ENCODE peak calls at places on chromosomes 4 and X, in four cellular contexts. I, Y, B and G are unnamed samples.
A peak's percentile ranks its signal among the peaks of the same experiment; 100 is the strongest.

GRCh38 chr4:107757860-107758476 is 37.9 kb upstream of the PAPSS1 start:
- DNase-seq in I (no peak), Y (no peak), B (no peak), G (no peak)

GRCh38 chr4:41541697-41542096 is 3.7 kb downstream of the LIMCH1 start:
- DNase-seq in I (peak; percentile 60), Y (peak; percentile 20), B (no peak), G (no peak)

GRCh38 chrX:2628751-2629315 is 62.3 kb upstream of the CD99 start:
- DNase-seq in I (no peak), Y (peak; percentile 9), B (no peak), G (no peak)

GRCh38 chr4:112517067-112517588 is 1.1 kb upstream of the NEUROG2 start:
- DNase-seq in I (no peak), Y (no peak), B (no peak), G (peak; percentile 43)

GRCh38 chr4:71237626-71238025 is 101.2 kb upstream of the SLC4A4 start:
- DNase-seq in I (no peak), Y (no peak), B (no peak), G (no peak)

GRCh38 chr4:184936071-184936470 is 82.2 kb upstream of the HELT start:
- DNase-seq in I (no peak), Y (no peak), B (no peak), G (no peak)

GRCh38 chrX:123993326-123993725 is 31.8 kb downstream of the STAG2 start:
- DNase-seq in I (no peak), Y (no peak), B (no peak), G (no peak)

GRCh38 chr4:74021617-74022016 is 16.9 kb downstream of the CXCL3 start:
- DNase-seq in I (no peak), Y (no peak), B (no peak), G (no peak)

GRCh38 chrX:46837543-46838481 is 969 bp downstream of the RP2 start:
- DNase-seq in I (no peak), Y (no peak), B (no peak), G (no peak)

GRCh38 chr4:58849026-58849425 is 1738.8 kb upstream of the IGFBP7 start:
- DNase-seq in I (no peak), Y (no peak), B (no peak), G (no peak)

GRCh38 chrX:118943102-118943501 is 31.3 kb upstream of the LONRF3 start:
- DNase-seq in I (no peak), Y (no peak), B (no peak), G (no peak)

GRCh38 chrX:27890611-27891010 is 82.8 kb downstream of the MAGEB10 start:
- DNase-seq in I (no peak), Y (no peak), B (no peak), G (no peak)

GRCh38 chr4:130985371-130985770 is 1889.4 kb downstream of the C4orf33 start:
- DNase-seq in I (no peak), Y (no peak), B (no peak), G (no peak)

GRCh38 chr4:6632125-6632524 is 8.4 kb upstream of the MRFAP1 start:
- DNase-seq in I (no peak), Y (no peak), B (no peak), G (no peak)
- H3K4me3 ChIP-seq in I (no peak overlapping the region), Y (no peak overlapping the region), B (no peak overlapping the region), G (no peak overlapping the region)

DNA sequence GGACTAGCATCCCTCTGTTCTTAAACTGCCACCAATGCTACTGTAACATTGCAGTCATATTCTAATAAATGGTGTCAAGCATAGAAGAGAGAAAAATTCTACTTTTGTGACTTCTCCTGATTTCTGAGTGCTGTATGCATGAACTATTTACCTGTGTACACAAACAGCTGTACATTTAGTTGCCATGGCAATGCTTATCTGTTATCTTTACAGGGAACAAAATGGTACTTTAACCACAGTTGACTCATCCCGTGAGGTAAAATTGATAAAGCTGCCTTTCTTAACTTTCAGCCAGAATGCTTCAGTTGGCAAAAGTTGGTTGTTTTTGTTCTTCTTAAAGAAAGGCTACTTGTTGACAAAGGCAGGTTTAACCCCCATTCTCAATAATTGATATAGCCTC is 587.5 kb upstream of the MAGEB2 start:
- DNase-seq in I (no peak), Y (no peak), B (no peak), G (no peak)
- H3K4me3 ChIP-seq in I (no peak overlapping the region), Y (no peak overlapping the region), B (no peak overlapping the region), G (no peak overlapping the region)

GRCh38 chrX:101416691-101417090 is 8.7 kb downstream of the HNRNPH2 start:
- DNase-seq in I (no peak), Y (no peak), B (no peak), G (no peak)

GRCh38 chrX:101417981-101418841 is 10.2 kb downstream of the HNRNPH2 start:
- DNase-seq in I (peak; percentile 90), Y (peak; percentile 14), B (no peak), G (peak; percentile 44)

GRCh38 chrX:101417190-101417589 is 9.2 kb downstream of the HNRNPH2 start:
- DNase-seq in I (no peak), Y (no peak), B (no peak), G (no peak)

GRCh38 chrX:101415180-101416130 is 7.4 kb downstream of the HNRNPH2 start:
- DNase-seq in I (no peak), Y (peak; percentile 19), B (no peak), G (peak; percentile 53)

GRCh38 chrX:101419489-101419888 is 11.5 kb downstream of the HNRNPH2 start:
- DNase-seq in I (no peak), Y (no peak), B (no peak), G (no peak)
- H3K4me3 ChIP-seq in I (no peak overlapping the region), Y (no peak overlapping the region), B (no peak overlapping the region), G (no peak overlapping the region)

GRCh38 chr4:38210396-38211114 is 250.4 kb downstream of the PTTG2 start:
- DNase-seq in I (no peak), Y (no peak), B (no peak), G (no peak)
- H3K4me3 ChIP-seq in I (no peak overlapping the region), Y (no peak overlapping the region), B (no peak overlapping the region), G (no peak overlapping the region)

GRCh38 chr4:7995866-7996265 is 56.2 kb upstream of the AFAP1 start:
- DNase-seq in I (no peak), Y (no peak), B (no peak), G (no peak)
- H3K4me3 ChIP-seq in I (no peak overlapping the region), Y (no peak overlapping the region), B (no peak overlapping the region), G (no peak overlapping the region)

DNA sequence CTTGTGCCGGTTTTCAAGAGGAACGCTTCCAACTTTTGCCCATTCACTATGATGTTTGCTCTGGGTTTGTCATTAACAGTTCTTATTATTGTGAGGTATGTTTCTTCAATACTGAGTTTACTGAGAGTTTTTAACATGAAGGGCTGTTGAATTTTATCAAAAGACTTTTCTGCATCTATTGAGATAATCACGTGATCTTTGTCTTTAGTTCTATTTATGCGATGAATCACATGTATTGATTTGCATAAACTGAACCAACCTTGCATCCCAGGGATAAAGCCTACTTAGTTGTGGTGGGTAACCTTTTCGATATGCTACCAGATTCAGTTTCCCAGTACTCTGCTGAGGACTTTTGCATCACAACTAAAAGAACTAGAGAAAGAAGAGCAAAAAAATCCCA is 318.0 kb downstream of the GASK1B start:
- DNase-seq in I (no peak), Y (no peak), B (no peak), G (no peak)
- H3K4me3 ChIP-seq in I (no peak overlapping the region), Y (no peak overlapping the region), B (no peak overlapping the region), G (no peak overlapping the region)

GRCh38 chr4:87392183-87392582 is 1.2 kb upstream of the HSD17B11 start:
- DNase-seq in I (no peak), Y (no peak), B (no peak), G (no peak)
- H3K4me3 ChIP-seq in I (no peak overlapping the region), Y (no peak overlapping the region), B (no peak overlapping the region), G (no peak overlapping the region)

GRCh38 chr4:176635372-176636261 is 157.1 kb downstream of the VEGFC start:
- DNase-seq in I (no peak), Y (no peak), B (no peak), G (no peak)

GRCh38 chr4:176627916-176628315 is 164.8 kb downstream of the VEGFC start:
- DNase-seq in I (no peak), Y (no peak), B (no peak), G (no peak)

DNA sequence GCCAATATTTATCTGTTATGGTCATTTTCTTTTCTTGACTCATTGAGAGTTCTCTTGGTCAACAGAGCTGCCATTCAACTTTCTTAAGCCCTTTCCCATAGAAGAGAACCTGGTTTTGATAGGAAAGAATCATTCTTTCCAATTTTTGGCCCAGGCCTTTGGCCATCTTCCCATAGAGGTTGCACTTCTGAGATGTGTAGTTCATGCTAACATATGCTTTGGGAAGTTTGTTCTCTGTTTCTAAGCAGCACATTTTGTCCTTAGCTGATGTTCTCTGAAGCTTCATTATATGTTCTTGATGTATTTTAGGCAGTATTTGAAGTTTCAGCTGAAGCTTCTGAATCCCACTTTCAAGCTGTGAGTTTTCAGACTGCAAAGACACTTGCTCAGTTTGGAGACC is 161.1 kb downstream of the VEGFC start:
- DNase-seq in I (no peak), Y (no peak), B (no peak), G (no peak)
- H3K4me3 ChIP-seq in I (no peak overlapping the region), Y (no peak overlapping the region), B (no peak overlapping the region), G (no peak overlapping the region)

DNA sequence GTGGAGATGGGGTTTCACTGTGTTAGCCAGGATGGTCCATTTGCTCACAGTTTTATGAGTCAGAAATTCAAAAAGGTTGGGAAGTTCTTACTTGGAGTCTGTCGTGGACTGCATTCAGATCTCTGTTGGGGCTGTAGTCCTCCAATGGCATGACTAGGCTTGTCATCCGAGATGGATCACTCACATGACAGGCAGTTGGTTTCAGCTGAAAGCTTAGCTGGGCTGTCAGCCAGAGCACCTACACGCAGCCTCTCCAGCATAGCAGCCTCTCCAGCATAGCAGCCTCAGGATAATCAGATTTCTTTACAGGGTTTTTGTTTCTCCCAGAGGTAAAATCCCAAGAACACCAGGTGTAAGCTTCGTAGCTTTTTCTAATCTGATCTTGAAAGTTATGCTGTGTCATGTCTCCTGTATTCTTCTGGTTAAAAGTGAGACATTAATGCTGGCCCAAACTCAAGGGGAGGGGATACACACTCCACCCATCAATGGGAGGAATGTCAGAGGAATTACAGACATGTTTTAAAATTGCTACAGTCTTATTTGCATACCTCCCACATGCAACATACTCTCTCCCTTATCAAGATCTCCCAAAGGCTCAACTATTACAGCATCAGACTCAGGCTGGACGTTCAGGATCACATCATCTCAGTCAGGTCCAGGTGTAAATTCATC is 31.6 kb upstream of the SOD3 start:
- DNase-seq in I (no peak), Y (peak; percentile 69), B (no peak), G (no peak)
- H3K4me3 ChIP-seq in I (no peak overlapping the region), Y (no peak overlapping the region), B (no peak overlapping the region), G (no peak overlapping the region)

DNA sequence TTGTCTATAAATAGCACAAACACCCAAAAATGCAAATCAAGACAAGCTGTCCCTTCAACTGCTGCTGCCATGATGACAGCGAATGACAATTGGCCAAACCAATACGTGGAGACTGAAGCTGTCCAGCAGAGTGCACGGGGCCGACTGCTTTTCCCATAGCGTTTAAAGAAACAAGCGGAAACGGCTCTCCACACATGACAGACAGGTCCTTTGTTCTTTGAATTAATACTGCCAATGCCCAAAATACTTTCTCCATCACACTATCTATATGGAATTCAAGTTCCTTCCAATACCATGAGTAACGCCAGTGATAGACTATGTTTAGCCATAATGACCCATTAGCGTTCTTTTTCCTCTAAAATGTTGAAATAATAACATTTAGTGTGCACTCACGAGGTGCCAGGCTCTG is 35.5 kb downstream of the AFAP1 start:
- DNase-seq in I (no peak), Y (no peak), B (no peak), G (no peak)
- H3K4me3 ChIP-seq in I (no peak overlapping the region), Y (no peak overlapping the region), B (no peak overlapping the region), G (no peak overlapping the region)